ENCODE peak calls at places on chromosome X, in eight cellular contexts. One of them, this sample, is unnamed.

GRCh38 chrX:107445146-107445545 is 4.3 kb upstream of the FRMPD3 start:
- DNase-seq in HFFc6: no peak
- DNase-seq in Kasumi-1: no peak
- DNase-seq in GM23248: no peak
- DNase-seq in NCI-H1092: no peak
- DNase-seq in A673: no peak
- DNase-seq in cardiac septum: no peak
- DNase-seq in DMS79 treated with DMSO at 0.1 percent for 48 hours: peak; percentile 10
- DNase-seq in this sample: no peak

GRCh38 chrX:30957753-30958152 is 68.7 kb upstream of the TAB3 start:
- DNase-seq in HFFc6: peak; percentile 15
- DNase-seq in Kasumi-1: no peak
- DNase-seq in GM23248: peak; percentile 50
- DNase-seq in NCI-H1092: no peak
- DNase-seq in A673: no peak
- DNase-seq in cardiac septum: no peak
- DNase-seq in DMS79 treated with DMSO at 0.1 percent for 48 hours: no peak
- DNase-seq in this sample: no peak

GRCh38 chrX:153983321-153983729 is 10.8 kb downstream of the TMEM187 start:
- DNase-seq in HFFc6: no peak
- DNase-seq in Kasumi-1: no peak
- DNase-seq in GM23248: no peak
- DNase-seq in NCI-H1092: no peak
- DNase-seq in A673: no peak
- DNase-seq in cardiac septum: no peak
- DNase-seq in DMS79 treated with DMSO at 0.1 percent for 48 hours: no peak
- DNase-seq in this sample: no peak

GRCh38 chrX:113833096-113833495 is 750.8 kb upstream of the HTR2C start:
- DNase-seq in HFFc6: no peak
- DNase-seq in Kasumi-1: no peak
- DNase-seq in GM23248: no peak
- DNase-seq in NCI-H1092: no peak
- DNase-seq in A673: no peak
- DNase-seq in cardiac septum: no peak
- DNase-seq in DMS79 treated with DMSO at 0.1 percent for 48 hours: no peak
- DNase-seq in this sample: no peak

GRCh38 chrX:112521658-112522057 is 158.1 kb downstream of the LHFPL1 start:
- DNase-seq in HFFc6: no peak
- DNase-seq in Kasumi-1: no peak
- DNase-seq in GM23248: peak; percentile 2
- DNase-seq in NCI-H1092: peak; percentile 18
- DNase-seq in A673: no peak
- DNase-seq in cardiac septum: no peak
- DNase-seq in DMS79 treated with DMSO at 0.1 percent for 48 hours: no peak
- DNase-seq in this sample: no peak

GRCh38 chrX:123961268-123962005 is at the start of gene STAG2:
- DNase-seq in HFFc6: peak; percentile 61
- DNase-seq in Kasumi-1: peak; percentile 64
- DNase-seq in GM23248: peak; percentile 84
- DNase-seq in NCI-H1092: peak; percentile 78
- DNase-seq in A673: peak; percentile 93
- DNase-seq in cardiac septum: peak; percentile 84
- DNase-seq in DMS79 treated with DMSO at 0.1 percent for 48 hours: peak; percentile 36
- DNase-seq in this sample: peak; percentile 21

GRCh38 chrX:7201481-7201880 is 53.5 kb upstream of the PUDP start:
- DNase-seq in HFFc6: no peak
- DNase-seq in Kasumi-1: no peak
- DNase-seq in GM23248: no peak
- DNase-seq in NCI-H1092: no peak
- DNase-seq in A673: no peak
- DNase-seq in cardiac septum: no peak
- DNase-seq in DMS79 treated with DMSO at 0.1 percent for 48 hours: no peak
- DNase-seq in this sample: no peak

GRCh38 chrX:103373581-103373980 is 2.8 kb upstream of the BEX3 start:
- DNase-seq in HFFc6: no peak
- DNase-seq in Kasumi-1: no peak
- DNase-seq in GM23248: peak; percentile 46
- DNase-seq in NCI-H1092: no peak
- DNase-seq in A673: no peak
- DNase-seq in cardiac septum: no peak
- DNase-seq in DMS79 treated with DMSO at 0.1 percent for 48 hours: no peak
- DNase-seq in this sample: no peak

GRCh38 chrX:153642313-153642654 is 4.7 kb upstream of the DUSP9 start:
- DNase-seq in HFFc6: no peak
- DNase-seq in Kasumi-1: no peak
- DNase-seq in GM23248: peak; percentile 6
- DNase-seq in NCI-H1092: no peak
- DNase-seq in A673: peak; percentile 13
- DNase-seq in cardiac septum: no peak
- DNase-seq in DMS79 treated with DMSO at 0.1 percent for 48 hours: no peak
- DNase-seq in this sample: no peak

GRCh38 chrX:3160771-3161170 is 119.5 kb downstream of the ARSF start:
- DNase-seq in HFFc6: no peak
- DNase-seq in Kasumi-1: no peak
- DNase-seq in GM23248: no peak
- DNase-seq in NCI-H1092: no peak
- DNase-seq in A673: no peak
- DNase-seq in cardiac septum: no peak
- DNase-seq in DMS79 treated with DMSO at 0.1 percent for 48 hours: no peak
- DNase-seq in this sample: no peak

GRCh38 chrX:153719238-153719637 is 4.9 kb downstream of the BCAP31 start:
- DNase-seq in HFFc6: no peak
- DNase-seq in Kasumi-1: no peak
- DNase-seq in GM23248: no peak
- DNase-seq in NCI-H1092: no peak
- DNase-seq in A673: no peak
- DNase-seq in cardiac septum: no peak
- DNase-seq in DMS79 treated with DMSO at 0.1 percent for 48 hours: no peak
- DNase-seq in this sample: no peak

GRCh38 chrX:4263005-4263404 is 549.6 kb upstream of the PRKX start:
- DNase-seq in HFFc6: no peak
- DNase-seq in Kasumi-1: no peak
- DNase-seq in GM23248: peak; percentile 2
- DNase-seq in NCI-H1092: no peak
- DNase-seq in A673: peak; percentile 73
- DNase-seq in cardiac septum: no peak
- DNase-seq in DMS79 treated with DMSO at 0.1 percent for 48 hours: peak; percentile 0
- DNase-seq in this sample: no peak

GRCh38 chrX:130118396-130118795 is 8.1 kb upstream of the ELF4 start:
- DNase-seq in HFFc6: peak; percentile 48
- DNase-seq in Kasumi-1: no peak
- DNase-seq in GM23248: peak; percentile 70
- DNase-seq in NCI-H1092: no peak
- DNase-seq in A673: no peak
- DNase-seq in cardiac septum: no peak
- DNase-seq in DMS79 treated with DMSO at 0.1 percent for 48 hours: no peak
- DNase-seq in this sample: no peak

GRCh38 chrX:97743014-97743413 is 859.3 kb downstream of the RPA4 start:
- DNase-seq in HFFc6: no peak
- DNase-seq in Kasumi-1: no peak
- DNase-seq in GM23248: peak; percentile 7
- DNase-seq in NCI-H1092: no peak
- DNase-seq in A673: peak; percentile 22
- DNase-seq in cardiac septum: no peak
- DNase-seq in DMS79 treated with DMSO at 0.1 percent for 48 hours: no peak
- DNase-seq in this sample: no peak

GRCh38 chrX:153372949-153373348 is 28.2 kb downstream of the PNMA6E start:
- DNase-seq in HFFc6: no peak
- DNase-seq in Kasumi-1: no peak
- DNase-seq in GM23248: no peak
- DNase-seq in NCI-H1092: no peak
- DNase-seq in A673: no peak
- DNase-seq in cardiac septum: no peak
- DNase-seq in DMS79 treated with DMSO at 0.1 percent for 48 hours: no peak
- DNase-seq in this sample: no peak

This sample was measured in GM12878.